ENCODE peak calls at places on chromosomes 12 and 14, in ten cellular contexts. One of them, this sample, is unnamed. For H3K4me1 and H3K9me3, the result is how much of the 10 kb centered on the place peaks cover.

GRCh38 chr14:57247283-57247682 is 21.4 kb downstream of the EXOC5 start:
- DNase-seq in kidney: no peak
- DNase-seq in CD4-positive, CD25-positive, alpha-beta regulatory T cell: no peak
- DNase-seq in breast epithelium: no peak
- DNase-seq in CD8-positive, alpha-beta memory T cell: no peak
- DNase-seq in right cardiac atrium: no peak
- DNase-seq in Caco-2: no peak
- DNase-seq in A549: no peak
- DNase-seq in MM.1S: no peak
- DNase-seq in K562: no peak
- DNase-seq in this sample: no peak

GRCh38 chr12:124909831-124910560 is 4.5 kb downstream of the UBC start:
- DNase-seq in kidney: no peak
- DNase-seq in CD4-positive, CD25-positive, alpha-beta regulatory T cell: no peak
- DNase-seq in breast epithelium: no peak
- DNase-seq in CD8-positive, alpha-beta memory T cell: no peak
- DNase-seq in right cardiac atrium: no peak
- DNase-seq in Caco-2: no peak
- DNase-seq in A549: no peak
- DNase-seq in MM.1S: no peak
- DNase-seq in K562: no peak
- DNase-seq in this sample: no peak

GRCh38 chr14:97387252-97387882 is 590.2 kb downstream of the VRK1 start:
- DNase-seq in kidney: no peak
- DNase-seq in CD4-positive, CD25-positive, alpha-beta regulatory T cell: no peak
- DNase-seq in breast epithelium: no peak
- DNase-seq in CD8-positive, alpha-beta memory T cell: no peak
- DNase-seq in right cardiac atrium: no peak
- DNase-seq in Caco-2: no peak
- DNase-seq in A549: no peak
- DNase-seq in MM.1S: no peak
- DNase-seq in K562: no peak
- DNase-seq in this sample: no peak

GRCh38 chr14:77337880-77338279 is 17.0 kb downstream of the GSTZ1 start:
- DNase-seq in kidney: no peak
- DNase-seq in CD4-positive, CD25-positive, alpha-beta regulatory T cell: no peak
- DNase-seq in breast epithelium: no peak
- DNase-seq in CD8-positive, alpha-beta memory T cell: no peak
- DNase-seq in right cardiac atrium: no peak
- DNase-seq in Caco-2: no peak
- DNase-seq in A549: no peak
- DNase-seq in MM.1S: no peak
- DNase-seq in K562: no peak
- DNase-seq in this sample: no peak

GRCh38 chr14:61764342-61765122 is 2.3 kb downstream of the SNAPC1 start:
- DNase-seq in kidney: no peak
- DNase-seq in CD4-positive, CD25-positive, alpha-beta regulatory T cell: no peak
- DNase-seq in breast epithelium: no peak
- DNase-seq in CD8-positive, alpha-beta memory T cell: no peak
- DNase-seq in right cardiac atrium: no peak
- DNase-seq in Caco-2: no peak
- DNase-seq in A549: no peak
- DNase-seq in MM.1S: no peak
- DNase-seq in K562: peak
- DNase-seq in this sample: no peak

GRCh38 chr12:128754275-128754674 is 69.5 kb downstream of the SLC15A4 start:
- DNase-seq in kidney: no peak
- DNase-seq in CD4-positive, CD25-positive, alpha-beta regulatory T cell: no peak
- DNase-seq in breast epithelium: no peak
- DNase-seq in CD8-positive, alpha-beta memory T cell: no peak
- DNase-seq in right cardiac atrium: no peak
- DNase-seq in Caco-2: no peak
- DNase-seq in A549: no peak
- DNase-seq in MM.1S: no peak
- DNase-seq in K562: no peak
- DNase-seq in this sample: no peak

GRCh38 chr14:54632452-54632851 is 65.5 kb downstream of the SAMD4A start:
- DNase-seq in kidney: no peak
- DNase-seq in CD4-positive, CD25-positive, alpha-beta regulatory T cell: no peak
- DNase-seq in breast epithelium: no peak
- DNase-seq in CD8-positive, alpha-beta memory T cell: no peak
- DNase-seq in right cardiac atrium: no peak
- DNase-seq in Caco-2: no peak
- DNase-seq in A549: no peak
- DNase-seq in MM.1S: no peak
- DNase-seq in K562: no peak
- DNase-seq in this sample: no peak

GRCh38 chr12:31355747-31356107 is 29.8 kb upstream of the SINHCAF start:
- DNase-seq in kidney: no peak
- DNase-seq in CD4-positive, CD25-positive, alpha-beta regulatory T cell: no peak
- DNase-seq in breast epithelium: no peak
- DNase-seq in CD8-positive, alpha-beta memory T cell: no peak
- DNase-seq in right cardiac atrium: no peak
- DNase-seq in Caco-2: no peak
- DNase-seq in A549: no peak
- DNase-seq in MM.1S: no peak
- DNase-seq in K562: no peak
- DNase-seq in this sample: no peak

GRCh38 chr12:112419269-112420133 is 754 bp downstream of the PTPN11 start:
- DNase-seq in kidney: peak
- DNase-seq in CD4-positive, CD25-positive, alpha-beta regulatory T cell: no peak
- DNase-seq in breast epithelium: peak
- DNase-seq in CD8-positive, alpha-beta memory T cell: no peak
- DNase-seq in right cardiac atrium: peak
- DNase-seq in Caco-2: peak
- DNase-seq in A549: peak
- DNase-seq in MM.1S: peak
- DNase-seq in K562: no peak
- DNase-seq in this sample: no peak

GRCh38 chr12:54016478-54016964 is 7.7 kb downstream of the HOXC8 start:
- DNase-seq in kidney: peak
- DNase-seq in CD4-positive, CD25-positive, alpha-beta regulatory T cell: no peak
- DNase-seq in breast epithelium: no peak
- DNase-seq in CD8-positive, alpha-beta memory T cell: no peak
- DNase-seq in right cardiac atrium: no peak
- DNase-seq in Caco-2: peak
- DNase-seq in A549: peak
- DNase-seq in MM.1S: no peak
- DNase-seq in K562: no peak
- DNase-seq in this sample: no peak

GRCh38 chr14:97446087-97446486 is 648.9 kb downstream of the VRK1 start:
- DNase-seq in kidney: no peak
- DNase-seq in CD4-positive, CD25-positive, alpha-beta regulatory T cell: no peak
- DNase-seq in breast epithelium: no peak
- DNase-seq in CD8-positive, alpha-beta memory T cell: no peak
- DNase-seq in right cardiac atrium: no peak
- DNase-seq in Caco-2: no peak
- DNase-seq in A549: no peak
- DNase-seq in MM.1S: no peak
- DNase-seq in K562: no peak
- DNase-seq in this sample: peak

GRCh38 chr12:11059784-11060183 is 2.3 kb downstream of the TAS2R46 start:
- DNase-seq in kidney: no peak
- DNase-seq in CD4-positive, CD25-positive, alpha-beta regulatory T cell: no peak
- DNase-seq in breast epithelium: no peak
- DNase-seq in CD8-positive, alpha-beta memory T cell: no peak
- DNase-seq in right cardiac atrium: no peak
- DNase-seq in Caco-2: no peak
- DNase-seq in A549: no peak
- DNase-seq in MM.1S: no peak
- DNase-seq in K562: no peak
- DNase-seq in this sample: no peak

DNA sequence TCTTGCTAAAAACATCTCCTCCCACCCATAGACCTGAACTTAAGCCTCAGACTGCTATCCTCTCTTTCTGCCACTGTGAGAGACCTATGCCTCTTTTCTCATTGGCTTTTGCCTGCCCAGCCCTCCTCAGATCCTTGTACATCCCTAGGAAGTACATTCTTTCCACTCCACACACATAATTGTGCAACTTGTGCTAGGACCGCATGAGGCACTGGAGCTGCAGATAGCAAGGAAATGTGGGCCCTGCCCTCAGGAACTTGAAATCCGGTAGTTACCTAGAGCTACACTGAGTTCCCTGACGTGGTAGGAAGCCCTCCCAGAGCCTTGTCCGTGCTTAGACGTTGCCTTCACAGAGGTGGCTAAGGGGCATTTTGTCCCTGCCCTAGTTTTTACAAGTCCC is 41.2 kb downstream of the NTF3 start:
- DNase-seq in kidney: no peak
- DNase-seq in CD4-positive, CD25-positive, alpha-beta regulatory T cell: no peak
- DNase-seq in breast epithelium: no peak
- DNase-seq in CD8-positive, alpha-beta memory T cell: no peak
- DNase-seq in right cardiac atrium: peak
- DNase-seq in Caco-2: no peak
- DNase-seq in A549: no peak
- DNase-seq in MM.1S: no peak
- DNase-seq in K562: no peak
- DNase-seq in this sample: no peak
- H3K4me1 ChIP-seq in kidney: under half
- H3K4me1 ChIP-seq in CD4-positive, CD25-positive, alpha-beta regulatory T cell: under half
- H3K4me1 ChIP-seq in breast epithelium: under half
- H3K4me1 ChIP-seq in CD8-positive, alpha-beta memory T cell: under half
- H3K4me1 ChIP-seq in right cardiac atrium: under half
- H3K4me1 ChIP-seq in Caco-2: under half
- H3K4me1 ChIP-seq in A549: under half
- H3K4me1 ChIP-seq in MM.1S: under half
- H3K4me1 ChIP-seq in K562: under half
- H3K4me1 ChIP-seq in this sample: under half

DNA sequence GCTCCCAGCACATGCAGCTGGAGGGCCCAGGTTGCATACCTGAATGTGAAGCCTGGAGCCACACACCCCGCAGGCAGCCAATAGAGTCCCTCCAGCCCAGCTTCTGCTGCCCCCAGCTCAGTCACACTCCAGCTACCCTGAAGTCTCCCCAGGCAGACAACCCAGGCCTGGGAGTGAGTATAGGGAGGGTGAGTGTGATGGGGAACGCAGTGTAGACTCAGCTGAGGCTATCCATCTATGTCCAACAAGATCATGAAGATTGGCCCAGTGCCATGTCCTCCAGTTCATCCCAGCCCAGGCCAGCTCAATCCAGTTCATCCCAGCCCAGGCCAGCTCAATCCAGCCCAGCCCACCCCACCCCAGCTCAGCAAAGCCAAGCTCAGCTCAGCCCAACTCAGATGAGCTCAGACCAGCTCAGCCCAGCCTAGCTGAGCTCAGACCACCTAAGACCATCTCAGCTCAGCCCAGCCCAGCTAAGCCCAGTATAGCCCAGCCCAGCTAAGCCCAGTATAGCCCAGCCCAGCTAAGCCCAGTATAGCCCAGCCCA is 330.4 kb downstream of the TMEM121 start:
- DNase-seq in kidney: no peak
- DNase-seq in CD4-positive, CD25-positive, alpha-beta regulatory T cell: no peak
- DNase-seq in breast epithelium: no peak
- DNase-seq in CD8-positive, alpha-beta memory T cell: peak
- DNase-seq in right cardiac atrium: peak
- DNase-seq in Caco-2: peak
- DNase-seq in A549: no peak
- DNase-seq in MM.1S: no peak
- DNase-seq in K562: no peak
- DNase-seq in this sample: no peak
- H3K9me3 ChIP-seq in kidney: under half
- H3K9me3 ChIP-seq in CD4-positive, CD25-positive, alpha-beta regulatory T cell: under half
- H3K9me3 ChIP-seq in breast epithelium: under half
- H3K9me3 ChIP-seq in CD8-positive, alpha-beta memory T cell: under half
- H3K9me3 ChIP-seq in right cardiac atrium: under half
- H3K9me3 ChIP-seq in Caco-2: under half
- H3K9me3 ChIP-seq in A549: under half
- H3K9me3 ChIP-seq in MM.1S: under half
- H3K9me3 ChIP-seq in K562: under half
- H3K9me3 ChIP-seq in this sample: under half

GRCh38 chr12:6376079-6376941 is 947 bp upstream of the SCNN1A start:
- DNase-seq in kidney: peak
- DNase-seq in CD4-positive, CD25-positive, alpha-beta regulatory T cell: no peak
- DNase-seq in breast epithelium: peak
- DNase-seq in CD8-positive, alpha-beta memory T cell: no peak
- DNase-seq in right cardiac atrium: peak
- DNase-seq in Caco-2: peak
- DNase-seq in A549: peak
- DNase-seq in MM.1S: no peak
- DNase-seq in K562: peak
- DNase-seq in this sample: no peak

GRCh38 chr12:6377667-6377994 is 2.3 kb upstream of the SCNN1A start:
- DNase-seq in kidney: peak
- DNase-seq in CD4-positive, CD25-positive, alpha-beta regulatory T cell: no peak
- DNase-seq in breast epithelium: no peak
- DNase-seq in CD8-positive, alpha-beta memory T cell: no peak
- DNase-seq in right cardiac atrium: no peak
- DNase-seq in Caco-2: no peak
- DNase-seq in A549: no peak
- DNase-seq in MM.1S: no peak
- DNase-seq in K562: no peak
- DNase-seq in this sample: no peak

GRCh38 chr12:6376965-6377666 is 1.8 kb upstream of the SCNN1A start:
- DNase-seq in kidney: no peak
- DNase-seq in CD4-positive, CD25-positive, alpha-beta regulatory T cell: no peak
- DNase-seq in breast epithelium: no peak
- DNase-seq in CD8-positive, alpha-beta memory T cell: no peak
- DNase-seq in right cardiac atrium: no peak
- DNase-seq in Caco-2: peak
- DNase-seq in A549: no peak
- DNase-seq in MM.1S: no peak
- DNase-seq in K562: no peak
- DNase-seq in this sample: no peak

GRCh38 chr12:6380141-6381121 is 3.5 kb upstream of the LTBR start:
- DNase-seq in kidney: no peak
- DNase-seq in CD4-positive, CD25-positive, alpha-beta regulatory T cell: no peak
- DNase-seq in breast epithelium: no peak
- DNase-seq in CD8-positive, alpha-beta memory T cell: no peak
- DNase-seq in right cardiac atrium: no peak
- DNase-seq in Caco-2: no peak
- DNase-seq in A549: no peak
- DNase-seq in MM.1S: no peak
- DNase-seq in K562: no peak
- DNase-seq in this sample: no peak

GRCh38 chr12:6378709-6379427 is 3.5 kb upstream of the SCNN1A start:
- DNase-seq in kidney: no peak
- DNase-seq in CD4-positive, CD25-positive, alpha-beta regulatory T cell: no peak
- DNase-seq in breast epithelium: no peak
- DNase-seq in CD8-positive, alpha-beta memory T cell: no peak
- DNase-seq in right cardiac atrium: no peak
- DNase-seq in Caco-2: peak
- DNase-seq in A549: no peak
- DNase-seq in MM.1S: no peak
- DNase-seq in K562: no peak
- DNase-seq in this sample: no peak
- H3K4me1 ChIP-seq in kidney: under half
- H3K4me1 ChIP-seq in CD4-positive, CD25-positive, alpha-beta regulatory T cell: under half
- H3K4me1 ChIP-seq in breast epithelium: under half
- H3K4me1 ChIP-seq in CD8-positive, alpha-beta memory T cell: under half
- H3K4me1 ChIP-seq in right cardiac atrium: under half
- H3K4me1 ChIP-seq in Caco-2: half or more
- H3K4me1 ChIP-seq in A549: half or more
- H3K4me1 ChIP-seq in MM.1S: under half
- H3K4me1 ChIP-seq in K562: under half
- H3K4me1 ChIP-seq in this sample: under half

DNA sequence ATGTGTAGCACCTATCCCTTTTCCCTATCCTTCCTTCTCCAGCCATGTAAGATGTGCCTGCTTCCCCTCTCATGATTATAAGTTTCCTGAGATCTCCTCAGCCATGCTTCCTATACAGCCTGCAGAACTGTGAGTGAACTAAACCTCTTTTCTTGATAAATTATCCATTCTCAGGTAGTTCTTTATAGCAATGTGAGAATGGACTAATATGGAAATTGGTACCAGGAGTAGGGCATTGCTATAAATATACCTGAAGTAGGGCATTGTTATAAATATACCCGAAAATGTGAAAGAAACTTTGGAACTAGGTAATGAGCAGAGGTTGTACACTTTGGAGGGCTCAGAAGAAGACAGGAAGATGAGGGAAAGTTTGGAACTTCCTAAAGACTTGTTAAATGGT is 48.9 kb downstream of the SDR9C7 start:
- DNase-seq in kidney: no peak
- DNase-seq in CD4-positive, CD25-positive, alpha-beta regulatory T cell: no peak
- DNase-seq in breast epithelium: no peak
- DNase-seq in CD8-positive, alpha-beta memory T cell: no peak
- DNase-seq in right cardiac atrium: no peak
- DNase-seq in Caco-2: no peak
- DNase-seq in A549: no peak
- DNase-seq in MM.1S: no peak
- DNase-seq in K562: no peak
- DNase-seq in this sample: no peak
- H3K9me3 ChIP-seq in kidney: under half
- H3K9me3 ChIP-seq in CD4-positive, CD25-positive, alpha-beta regulatory T cell: under half
- H3K9me3 ChIP-seq in breast epithelium: under half
- H3K9me3 ChIP-seq in CD8-positive, alpha-beta memory T cell: under half
- H3K9me3 ChIP-seq in right cardiac atrium: under half
- H3K9me3 ChIP-seq in Caco-2: under half
- H3K9me3 ChIP-seq in A549: under half
- H3K9me3 ChIP-seq in MM.1S: under half
- H3K9me3 ChIP-seq in K562: under half
- H3K9me3 ChIP-seq in this sample: under half

This sample was measured in naive thymus-derived CD4-positive, alpha-beta T cell.